ENCODE peak calls at places on chromosomes 5 and 9, in five cellular contexts. N, T, C, K and X are unnamed samples.

GRCh38 chr9:117156150-117156688 is 258.6 kb downstream of the ASTN2 start:
- DNase-seq in N (no peak), T (no peak), C (no peak), K (no peak), X (no peak)

GRCh38 chr5:102903074-102903871 is 148.2 kb downstream of the PAM start:
- DNase-seq in N (no peak), T (no peak), C (no peak), K (no peak), X (no peak)

GRCh38 chr9:135211524-135211890 is 124.0 kb downstream of the OLFM1 start:
- DNase-seq in N (no peak), T (no peak), C (no peak), K (no peak), X (no peak)

GRCh38 chr9:133597316-133597957 is 11.8 kb downstream of the FAM163B start:
- DNase-seq in N (peak), T (no peak), C (peak), K (no peak), X (no peak)

GRCh38 chr9:114735732-114736131 is 53.7 kb upstream of the TEX48 start:
- DNase-seq in N (no peak), T (no peak), C (no peak), K (no peak), X (no peak)

GRCh38 chr5:132093310-132093709 is 19.7 kb downstream of the CSF2 start:
- DNase-seq in N (no peak), T (no peak), C (no peak), K (no peak), X (no peak)

GRCh38 chr9:125852386-125852785 is 105.2 kb downstream of the PBX3 start:
- DNase-seq in N (no peak), T (no peak), C (no peak), K (peak), X (no peak)

GRCh38 chr5:151104795-151105194 is 24.0 kb upstream of the TNIP1 start:
- DNase-seq in N (no peak), T (no peak), C (no peak), K (peak), X (no peak)

GRCh38 chr9:113247640-113248039 is 26.3 kb downstream of the SLC31A1 start:
- DNase-seq in N (no peak), T (no peak), C (no peak), K (no peak), X (no peak)

GRCh38 chr9:71506821-71507220 is 261.5 kb downstream of the CEMIP2 start:
- DNase-seq in N (peak), T (no peak), C (no peak), K (no peak), X (no peak)

GRCh38 chr5:57456531-57457135 is 26.0 kb downstream of the ACTBL2 start:
- DNase-seq in N (no peak), T (no peak), C (no peak), K (no peak), X (no peak)

GRCh38 chr5:90161399-90161798 is 248.2 kb downstream of the CETN3 start:
- DNase-seq in N (no peak), T (peak), C (peak), K (peak), X (no peak)

GRCh38 chr5:174692982-174693422 is 31.4 kb upstream of the MSX2 start:
- DNase-seq in N (no peak), T (peak), C (no peak), K (no peak), X (no peak)

GRCh38 chr5:173839117-173839713 is 48.9 kb upstream of the CPEB4 start:
- DNase-seq in N (no peak), T (no peak), C (peak), K (no peak), X (no peak)

GRCh38 chr9:134469041-134469875 is 143.0 kb downstream of the RXRA start:
- DNase-seq in N (no peak), T (no peak), C (no peak), K (no peak), X (no peak)

GRCh38 chr9:93154293-93154903 is 20.3 kb upstream of the NINJ1 start:
- DNase-seq in N (peak), T (peak), C (peak), K (peak), X (no peak)

GRCh38 chr5:39266442-39266841 is 47.1 kb upstream of the FYB1 start:
- DNase-seq in N (no peak), T (no peak), C (peak), K (no peak), X (no peak)

GRCh38 chr9:82247318-82247717 is 258.7 kb downstream of the SPATA31D1 start:
- DNase-seq in N (no peak), T (no peak), C (no peak), K (no peak), X (no peak)

GRCh38 chr9:85262333-85262732 is 479.4 kb downstream of the AGTPBP1 start:
- DNase-seq in N (no peak), T (no peak), C (no peak), K (no peak), X (no peak)

GRCh38 chr5:144237851-144238250 is 67.2 kb downstream of the KCTD16 start:
- DNase-seq in N (no peak), T (no peak), C (no peak), K (no peak), X (no peak)

GRCh38 chr5:39260095-39260494 is 40.7 kb upstream of the FYB1 start:
- DNase-seq in N (no peak), T (no peak), C (no peak), K (no peak), X (no peak)

GRCh38 chr5:139342423-139342723 is 719 bp downstream of the PAIP2 start:
- DNase-seq in N (no peak), T (no peak), C (peak), K (no peak), X (no peak)

GRCh38 chr5:143887901-143888648 is 76.1 kb downstream of the HMHB1 start:
- DNase-seq in N (no peak), T (no peak), C (no peak), K (no peak), X (no peak)

GRCh38 chr9:79685576-79685975 is 113.8 kb downstream of the TLE4 start:
- DNase-seq in N (no peak), T (no peak), C (no peak), K (no peak), X (no peak)

GRCh38 chr5:132260714-132261615 is 3.5 kb downstream of the PDLIM4 start:
- DNase-seq in N (no peak), T (peak), C (peak), K (no peak), X (peak)

GRCh38 chr9:18490591-18491370 is 16.8 kb downstream of the ADAMTSL1 start:
- DNase-seq in N (no peak), T (no peak), C (no peak), K (no peak), X (no peak)

GRCh38 chr5:93154551-93154950 is 426.5 kb downstream of the NR2F1-AS1 start:
- DNase-seq in N (no peak), T (no peak), C (no peak), K (no peak), X (no peak)

GRCh38 chr5:5062903-5063302 is 77.2 kb upstream of the ADAMTS16 start:
- DNase-seq in N (no peak), T (no peak), C (no peak), K (no peak), X (no peak)

GRCh38 chr9:3441197-3441816 is 84.5 kb downstream of the RFX3 start:
- DNase-seq in N (peak), T (no peak), C (peak), K (peak), X (peak)

GRCh38 chr9:70398145-70398556 is 16.3 kb downstream of the KLF9 start:
- DNase-seq in N (no peak), T (no peak), C (peak), K (no peak), X (peak)

DNA sequence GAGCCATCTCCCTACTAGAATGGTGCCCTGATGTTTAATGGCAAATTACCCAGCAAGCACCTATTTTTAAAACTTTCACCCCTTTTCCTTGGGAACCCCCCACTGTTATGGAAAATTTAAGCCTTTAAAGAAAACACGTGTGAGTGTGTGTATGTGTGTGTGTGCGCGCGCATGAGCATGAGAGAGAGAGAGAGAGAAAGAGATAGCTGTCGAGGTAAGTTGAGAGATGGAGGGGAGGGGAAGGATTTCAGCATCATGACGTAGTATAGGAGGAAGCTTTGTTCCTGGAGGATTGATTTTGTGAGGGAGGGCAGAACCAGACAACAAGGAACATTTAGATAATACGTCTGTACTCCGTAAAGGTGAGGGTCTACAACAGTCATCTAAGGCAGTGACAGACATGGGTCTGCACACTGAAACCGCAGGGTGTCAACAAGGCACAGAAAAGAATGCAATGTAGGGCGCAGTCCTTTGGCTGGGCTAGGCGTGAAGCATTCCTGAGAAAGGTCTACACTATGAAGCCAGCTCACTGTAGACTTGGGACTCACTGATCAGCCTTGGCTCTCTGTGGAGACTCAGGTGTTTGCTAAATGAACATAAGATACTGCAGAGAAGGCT is 227.7 kb downstream of the SMARCA2 start:
- DNase-seq in N (no peak), T (no peak), C (no peak), K (no peak), X (no peak)
- TF ChIP-seq HDAC2 in N (no peak), T (no peak), C (no peak), K (no peak), X (no peak)

GRCh38 chr9:137694962-137695875 is 76.4 kb downstream of the EHMT1 start:
- DNase-seq in N (peak), T (peak), C (peak), K (peak), X (no peak)
- TF ChIP-seq HDAC2 in N (no peak), T (no peak), C (no peak), K (no peak), X (no peak)

DNA sequence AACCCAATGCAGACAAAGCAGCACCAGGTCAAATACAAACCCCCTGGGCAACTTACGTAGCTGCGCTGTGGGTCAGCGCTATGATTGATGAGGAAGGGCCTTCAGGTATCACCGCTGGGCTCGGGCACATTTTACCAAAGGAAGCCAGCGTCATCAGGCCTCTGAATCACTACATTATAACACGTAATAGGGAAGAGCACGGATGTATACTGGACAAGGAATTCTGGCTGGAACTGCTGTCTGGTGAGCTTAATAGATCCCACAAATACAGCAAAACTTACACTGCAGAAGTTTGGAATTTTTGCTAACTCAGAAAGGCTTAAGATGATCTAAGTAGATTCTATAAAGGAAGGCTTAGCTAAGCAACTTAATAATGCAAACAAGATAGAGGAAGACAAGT is 360.0 kb upstream of the PANK3 start:
- DNase-seq in N (no peak), T (no peak), C (no peak), K (no peak), X (no peak)
- TF ChIP-seq HDAC2 in N (no peak), T (no peak), C (no peak), K (no peak), X (no peak)

GRCh38 chr5:6261668-6262067 is 116.7 kb downstream of the MED10 start:
- DNase-seq in N (no peak), T (no peak), C (no peak), K (no peak), X (no peak)

GRCh38 chr5:6262651-6263363 is 115.5 kb downstream of the MED10 start:
- DNase-seq in N (no peak), T (no peak), C (no peak), K (no peak), X (no peak)

GRCh38 chr5:6260846-6261245 is 117.5 kb downstream of the MED10 start:
- DNase-seq in N (no peak), T (no peak), C (no peak), K (no peak), X (no peak)

GRCh38 chr5:6264394-6264793 is 114.0 kb downstream of the MED10 start:
- DNase-seq in N (no peak), T (no peak), C (no peak), K (no peak), X (no peak)

DNA sequence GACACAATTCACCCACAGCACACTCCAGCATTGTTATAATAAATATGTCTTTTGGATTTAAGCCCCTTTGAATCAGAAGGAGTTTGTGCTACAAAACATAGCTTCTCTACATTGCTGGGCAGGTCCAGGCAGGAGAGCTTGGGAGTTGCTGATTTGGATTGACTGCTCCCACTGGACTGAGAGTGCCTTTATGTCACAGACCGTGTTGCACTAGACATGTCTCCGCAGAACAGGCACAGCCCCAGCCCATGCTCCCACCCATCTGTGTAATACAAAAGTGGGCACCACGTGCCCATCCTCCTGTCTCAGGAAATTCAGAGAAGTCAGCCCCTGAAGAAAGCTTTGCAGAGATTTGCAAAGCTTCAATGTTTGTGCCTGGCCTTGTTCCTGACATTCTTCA is 117.1 kb downstream of the MED10 start:
- DNase-seq in N (no peak), T (no peak), C (no peak), K (no peak), X (no peak)
- TF ChIP-seq HDAC2 in N (no peak), T (no peak), C (no peak), K (no peak), X (no peak)

GRCh38 chr5:126274396-126274795 is 148.8 kb upstream of the GRAMD2B start:
- DNase-seq in N (no peak), T (no peak), C (no peak), K (no peak), X (no peak)
- TF ChIP-seq HDAC2 in N (no peak), T (no peak), C (no peak), K (no peak), X (no peak)

GRCh38 chr9:38281196-38281595 is 111.3 kb upstream of the ALDH1B1 start:
- DNase-seq in N (no peak), T (no peak), C (no peak), K (no peak), X (no peak)

GRCh38 chr9:38281917-38282316 is 110.6 kb upstream of the ALDH1B1 start:
- DNase-seq in N (no peak), T (no peak), C (no peak), K (no peak), X (no peak)

GRCh38 chr9:38284768-38285080 is 107.8 kb upstream of the ALDH1B1 start:
- DNase-seq in N (no peak), T (peak), C (no peak), K (no peak), X (no peak)

GRCh38 chr9:38284039-38284767 is 108.3 kb upstream of the ALDH1B1 start:
- DNase-seq in N (no peak), T (no peak), C (no peak), K (no peak), X (no peak)

DNA sequence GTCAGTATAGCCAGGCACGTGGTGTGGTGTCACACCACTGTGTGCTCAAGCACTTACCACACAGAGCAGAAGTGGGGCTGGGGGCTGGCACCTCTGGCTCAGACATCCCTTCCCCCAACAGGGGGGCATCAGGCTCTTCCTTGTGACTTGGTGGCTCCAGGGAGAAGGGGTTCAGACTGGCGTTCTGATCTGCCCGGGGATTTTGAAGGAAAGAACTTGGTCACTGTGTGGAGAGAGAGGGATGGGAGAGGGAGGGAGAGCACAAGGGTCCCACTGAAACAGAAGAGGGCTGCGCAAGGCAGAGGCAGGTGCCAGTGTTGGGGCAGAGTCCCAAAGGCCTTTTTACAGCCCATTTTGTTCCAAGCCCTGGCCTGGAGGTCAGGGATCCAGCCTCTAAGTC is 109.7 kb upstream of the ALDH1B1 start:
- DNase-seq in N (no peak), T (no peak), C (no peak), K (no peak), X (no peak)
- TF ChIP-seq HDAC2 in N (no peak), T (no peak), C (no peak), K (no peak), X (no peak)

GRCh38 chr9:72542917-72543316 is 21.5 kb downstream of the TMC1 start:
- DNase-seq in N (no peak), T (no peak), C (no peak), K (no peak), X (no peak)
- TF ChIP-seq HDAC2 in N (no peak), T (no peak), C (no peak), K (no peak), X (no peak)

DNA sequence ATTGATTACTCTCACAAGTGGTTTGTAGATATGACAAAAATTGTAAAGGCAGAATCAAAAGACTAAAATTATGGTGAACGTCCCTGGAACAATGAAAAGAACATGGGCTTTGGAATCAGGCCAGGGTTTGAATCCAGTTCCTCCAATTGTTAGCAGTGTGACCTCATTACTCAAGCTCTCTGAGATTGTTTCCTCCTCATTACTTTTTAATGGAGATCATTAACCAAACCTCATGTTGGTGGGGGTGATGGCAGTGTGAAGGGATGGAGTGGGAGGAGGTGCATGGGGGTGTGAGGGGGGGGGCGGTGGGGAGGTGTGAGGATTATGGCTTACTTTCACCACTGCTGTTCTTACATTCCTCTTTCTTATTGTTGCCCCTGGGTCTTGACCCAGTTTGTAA is 44.1 kb upstream of the FOXE1 start:
- DNase-seq in N (no peak), T (no peak), C (no peak), K (no peak), X (no peak)
- TF ChIP-seq HDAC2 in N (no peak), T (no peak), C (no peak), K (no peak), X (no peak)

GRCh38 chr9:22052376-22052945 is 43.4 kb upstream of the CDKN2B start:
- DNase-seq in N (no peak), T (no peak), C (no peak), K (peak), X (no peak)
- TF ChIP-seq HDAC2 in N (no peak), T (no peak), C (no peak), K (no peak), X (no peak)

GRCh38 chr5:2119578-2119977 is 236.9 kb upstream of the IRX4 start:
- DNase-seq in N (no peak), T (no peak), C (no peak), K (no peak), X (no peak)
- TF ChIP-seq HDAC2 in N (no peak), T (no peak), C (no peak), K (no peak), X (no peak)